ENCODE peak calls at places on chromosome X, in eight cellular contexts. I, E, V, X, U, J, Y and R are unnamed samples.

GRCh38 chrX:15988661-15989603 is 134.3 kb upstream of the AP1S2 start:
- DNase-seq in I (peak), E (no peak), V (peak), X (peak), U (peak), J (peak), Y (peak), R (peak)

GRCh38 chrX:154482786-154483185 is 3.6 kb downstream of the UBL4A start:
- DNase-seq in I (no peak), E (no peak), V (no peak), X (no peak), U (no peak), J (no peak), Y (no peak), R (no peak)

GRCh38 chrX:17689971-17690409 is 47.3 kb upstream of the SCML1 start:
- DNase-seq in I (peak), E (peak), V (peak), X (peak), U (peak), J (peak), Y (peak), R (peak)

GRCh38 chrX:153722704-153723350 is 1.4 kb downstream of the BCAP31 start:
- DNase-seq in I (no peak), E (no peak), V (no peak), X (no peak), U (no peak), J (no peak), Y (no peak), R (no peak)

GRCh38 chrX:74232859-74233258 is 71.1 kb upstream of the ZCCHC13 start:
- DNase-seq in I (peak), E (no peak), V (peak), X (peak), U (peak), J (no peak), Y (peak), R (peak)

GRCh38 chrX:46549914-46550313 is 4.7 kb upstream of the ZNF674 start:
- DNase-seq in I (no peak), E (no peak), V (no peak), X (no peak), U (no peak), J (no peak), Y (no peak), R (no peak)

GRCh38 chrX:45011597-45011996 is 138.6 kb downstream of the KDM6A start:
- DNase-seq in I (no peak), E (no peak), V (no peak), X (no peak), U (no peak), J (no peak), Y (no peak), R (no peak)

GRCh38 chrX:40542208-40542607 is 38.6 kb upstream of the ATP6AP2 start:
- DNase-seq in I (no peak), E (no peak), V (no peak), X (no peak), U (no peak), J (no peak), Y (no peak), R (no peak)

GRCh38 chrX:9729161-9729885 is 36.3 kb downstream of the GPR143 start:
- DNase-seq in I (no peak), E (no peak), V (no peak), X (peak), U (no peak), J (no peak), Y (no peak), R (peak)

GRCh38 chrX:31266172-31267076 is 194.6 kb upstream of the FTHL17 start:
- DNase-seq in I (no peak), E (no peak), V (no peak), X (peak), U (peak), J (peak), Y (no peak), R (peak)

GRCh38 chrX:41779058-41779564 is 55.1 kb downstream of the GPR82 start:
- DNase-seq in I (peak), E (peak), V (peak), X (peak), U (peak), J (no peak), Y (peak), R (peak)

GRCh38 chrX:78595901-78596502 is 63.1 kb downstream of the RTL3 start:
- DNase-seq in I (no peak), E (no peak), V (peak), X (peak), U (peak), J (peak), Y (peak), R (no peak)

GRCh38 chrX:102669526-102669925 is 18.2 kb downstream of the GPRASP1 start:
- DNase-seq in I (no peak), E (no peak), V (no peak), X (no peak), U (peak), J (no peak), Y (no peak), R (peak)

GRCh38 chrX:154719132-154719675 is 31.7 kb downstream of the GAB3 start:
- DNase-seq in I (peak), E (no peak), V (no peak), X (peak), U (peak), J (no peak), Y (peak), R (peak)

GRCh38 chrX:134547047-134547679 is 87.2 kb downstream of the HPRT1 start:
- DNase-seq in I (peak), E (no peak), V (peak), X (peak), U (peak), J (no peak), Y (no peak), R (peak)

GRCh38 chrX:46965125-46965758 is 53.0 kb downstream of the JADE3 start:
- DNase-seq in I (peak), E (no peak), V (no peak), X (peak), U (peak), J (no peak), Y (peak), R (peak)

GRCh38 chrX:44570524-44570923 is 27.9 kb upstream of the FUNDC1 start:
- DNase-seq in I (peak), E (no peak), V (peak), X (peak), U (peak), J (no peak), Y (peak), R (no peak)

GRCh38 chrX:56248492-56248891 is 16.3 kb downstream of the KLF8 start:
- DNase-seq in I (peak), E (peak), V (peak), X (peak), U (peak), J (peak), Y (peak), R (peak)

GRCh38 chrX:101191217-101191750 is 28.3 kb upstream of the DRP2 start:
- DNase-seq in I (no peak), E (no peak), V (no peak), X (peak), U (peak), J (no peak), Y (no peak), R (no peak)

GRCh38 chrX:9163153-9163790 is 129.3 kb upstream of the FAM9B start:
- DNase-seq in I (peak), E (no peak), V (peak), X (peak), U (peak), J (no peak), Y (peak), R (peak)

GRCh38 chrX:154123241-154124219 is 20.5 kb upstream of the OPN1LW start:
- DNase-seq in I (no peak), E (no peak), V (peak), X (peak), U (peak), J (peak), Y (no peak), R (no peak)

GRCh38 chrX:46125139-46125538 is 420.1 kb downstream of the ZNF674 start:
- DNase-seq in I (no peak), E (no peak), V (no peak), X (peak), U (peak), J (no peak), Y (peak), R (peak)

GRCh38 chrX:133085785-133086184 is 11.1 kb downstream of the USP26 start:
- DNase-seq in I (no peak), E (no peak), V (no peak), X (no peak), U (no peak), J (no peak), Y (no peak), R (no peak)

GRCh38 chrX:123476636-123477219 is 256.1 kb downstream of the THOC2 start:
- DNase-seq in I (no peak), E (no peak), V (peak), X (no peak), U (no peak), J (no peak), Y (no peak), R (no peak)

GRCh38 chrX:20151689-20152088 is 10.1 kb upstream of the EIF1AX start:
- DNase-seq in I (no peak), E (no peak), V (no peak), X (no peak), U (no peak), J (no peak), Y (no peak), R (no peak)

GRCh38 chrX:40816906-40817305 is 81.6 kb upstream of the MED14 start:
- DNase-seq in I (no peak), E (no peak), V (no peak), X (no peak), U (no peak), J (no peak), Y (no peak), R (no peak)

GRCh38 chrX:120790552-120790951 is 85.1 kb downstream of the CT47B1 start:
- DNase-seq in I (no peak), E (no peak), V (no peak), X (no peak), U (peak), J (no peak), Y (no peak), R (no peak)

GRCh38 chrX:99777912-99778311 is 632.2 kb downstream of the PCDH19 start:
- DNase-seq in I (no peak), E (no peak), V (peak), X (no peak), U (no peak), J (no peak), Y (no peak), R (no peak)

GRCh38 chrX:136251042-136251991 is at the start of gene MAP7D3:
- DNase-seq in I (peak), E (no peak), V (peak), X (peak), U (peak), J (peak), Y (no peak), R (peak)

GRCh38 chrX:31670245-31670644 is 598.4 kb upstream of the FTHL17 start:
- DNase-seq in I (no peak), E (no peak), V (no peak), X (peak), U (peak), J (no peak), Y (no peak), R (no peak)

GRCh38 chrX:9149831-9150230 is 115.9 kb upstream of the FAM9B start:
- DNase-seq in I (peak), E (no peak), V (no peak), X (peak), U (no peak), J (no peak), Y (no peak), R (peak)

GRCh38 chrX:149569770-149570169 is 17.5 kb downstream of the MAGEA9B start:
- DNase-seq in I (no peak), E (no peak), V (no peak), X (no peak), U (no peak), J (no peak), Y (no peak), R (no peak)

GRCh38 chrX:20229155-20229554 is 37.6 kb downstream of the RPS6KA3 start:
- DNase-seq in I (no peak), E (no peak), V (no peak), X (no peak), U (no peak), J (no peak), Y (no peak), R (no peak)

GRCh38 chrX:75746891-75747639 is 38.0 kb downstream of the MAGEE2 start:
- DNase-seq in I (no peak), E (no peak), V (peak), X (peak), U (peak), J (peak), Y (peak), R (peak)

GRCh38 chrX:135396109-135396508 is 25.6 kb upstream of the SMIM10L2A start:
- DNase-seq in I (peak), E (no peak), V (peak), X (no peak), U (no peak), J (no peak), Y (peak), R (peak)

GRCh38 chrX:67543818-67544217 is at the start of gene AR:
- DNase-seq in I (peak), E (no peak), V (peak), X (peak), U (peak), J (no peak), Y (peak), R (peak)

GRCh38 chrX:63506320-63506719 is 155.2 kb upstream of the SPIN4 start:
- DNase-seq in I (peak), E (no peak), V (peak), X (peak), U (peak), J (peak), Y (peak), R (peak)

GRCh38 chrX:101260435-101260834 is 30.7 kb downstream of the TAF7L start:
- DNase-seq in I (no peak), E (no peak), V (peak), X (peak), U (peak), J (peak), Y (peak), R (no peak)

GRCh38 chrX:130902783-130903613 is at the start of gene ENOX2:
- DNase-seq in I (peak), E (peak), V (peak), X (peak), U (peak), J (peak), Y (peak), R (peak)
- TF ChIP-seq CTCF in I (no peak), E (no peak), V (no peak), X (no peak), U (no peak), J (no peak), Y (peak), R (no peak)

GRCh38 chrX:73182502-73183114 is 32.0 kb downstream of the NAP1L2 start:
- DNase-seq in I (no peak), E (no peak), V (no peak), X (no peak), U (no peak), J (no peak), Y (no peak), R (no peak)
- H3K4me3 ChIP-seq in I (no peak), E (no peak), V (no peak), X (no peak), U (no peak), J (no peak), Y (no peak), R (no peak)

DNA sequence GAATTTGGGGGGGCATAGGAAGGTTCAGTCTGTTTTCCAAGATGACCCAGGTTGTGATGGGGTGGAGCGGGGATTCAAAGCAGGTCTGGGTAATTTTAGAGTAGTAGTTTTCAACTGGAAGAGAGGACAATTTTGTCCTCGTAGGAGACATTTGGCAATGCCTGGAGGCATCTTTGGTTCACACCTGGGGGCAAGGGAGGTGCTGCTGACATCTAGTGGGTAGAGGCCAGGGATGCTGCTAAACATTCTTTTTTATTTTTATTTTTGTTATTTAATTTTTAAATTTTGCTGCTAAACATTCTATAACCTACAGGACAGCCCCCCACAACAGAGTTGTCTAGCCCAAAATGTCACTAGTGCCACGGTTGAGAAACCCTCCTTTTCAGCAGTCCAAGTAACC is 1.9 kb downstream of the RAB9A start:
- DNase-seq in I (no peak), E (no peak), V (peak), X (no peak), U (no peak), J (peak), Y (no peak), R (no peak)
- TF ChIP-seq CTCF in I (no peak), E (peak), V (peak), X (no peak), U (no peak), J (peak), Y (peak), R (peak)

DNA sequence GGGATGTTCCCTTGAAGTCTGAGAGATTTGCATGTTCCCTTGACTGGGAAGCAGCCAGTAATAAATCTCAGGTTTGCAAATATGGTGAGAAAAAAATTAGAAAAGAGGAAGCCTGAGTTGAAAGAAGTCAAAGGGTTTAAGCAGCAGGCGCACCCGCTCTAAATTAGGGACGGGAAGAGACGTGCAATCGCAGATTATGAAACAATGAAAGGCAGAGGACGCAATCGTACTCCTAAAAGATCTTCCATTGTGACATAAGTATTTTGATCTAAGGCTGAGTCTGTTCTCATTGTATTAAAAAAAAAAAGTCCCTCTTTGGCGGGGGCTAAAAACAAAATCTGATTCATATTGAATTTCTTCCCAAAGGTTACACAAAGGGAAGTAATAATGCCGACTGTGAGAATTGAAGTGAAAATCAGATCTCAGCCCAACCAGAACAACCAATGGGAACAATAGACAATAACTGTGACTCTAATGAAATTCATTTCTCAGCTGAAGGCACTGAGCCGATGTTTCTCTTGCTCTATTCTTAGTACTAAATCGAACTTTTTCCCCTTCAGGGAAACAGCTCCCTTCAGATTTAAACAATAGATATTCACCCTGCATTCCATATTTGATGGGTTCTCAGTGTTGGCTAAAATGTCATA is 28.3 kb downstream of the SAT1 start:
- DNase-seq in I (no peak), E (no peak), V (peak), X (no peak), U (no peak), J (no peak), Y (peak), R (no peak)
- H3K4me3 ChIP-seq in I (no peak), E (peak), V (no peak), X (no peak), U (no peak), J (no peak), Y (no peak), R (no peak)